ENCODE peak calls at places on chromosomes 16 and 17, in four cellular contexts. H is HepG2, P is K562, S is GM12878. T is an unnamed sample.

GRCh38 chr17:82734987-82735866 is at the start of gene FN3K:
- DNase-seq in P (peak), S (no peak), H (peak), T (no peak)

GRCh38 chr16:71460246-71460645 is 1.8 kb downstream of the ZNF23 start:
- DNase-seq in P (no peak), S (no peak), H (no peak), T (no peak)

GRCh38 chr16:24013733-24014645 is 178.2 kb downstream of the PRKCB start:
- DNase-seq in H (no peak), P (no peak), S (peak), T (no peak)

GRCh38 chr16:56295059-56295673 is 103.9 kb downstream of the GNAO1 start:
- DNase-seq in P (no peak), S (no peak), H (no peak), T (no peak)

GRCh38 chr17:32241521-32242094 is 24.0 kb upstream of the RHBDL3 start:
- DNase-seq in S (no peak), P (no peak), H (no peak), T (no peak)

GRCh38 chr17:63700528-63701441 is 860 bp upstream of the LIMD2 start:
- DNase-seq in H (no peak), P (no peak), S (no peak), T (no peak)

GRCh38 chr17:19265755-19266154 is 28.6 kb downstream of the EPN2 start:
- DNase-seq in S (no peak), H (no peak), P (no peak), T (no peak)

GRCh38 chr16:61150351-61150750 is 885.9 kb downstream of the CDH8 start:
- DNase-seq in P (no peak), H (no peak), S (no peak), T (no peak)

GRCh38 chr17:35795007-35795870 is at the start of gene MMP28:
- DNase-seq in S (no peak), P (peak), H (no peak), T (peak)

GRCh38 chr17:7476474-7476873 is 3.0 kb downstream of the ZBTB4 start:
- DNase-seq in P (no peak), S (no peak), H (no peak), T (no peak)

GRCh38 chr17:7478276-7479138 is 924 bp downstream of the ZBTB4 start:
- DNase-seq in S (no peak), P (peak), H (no peak), T (no peak)

GRCh38 chr17:7476951-7477350 is 2.5 kb downstream of the ZBTB4 start:
- DNase-seq in P (no peak), S (no peak), H (no peak), T (no peak)

GRCh38 chr17:7477392-7478275 is 1.8 kb downstream of the ZBTB4 start:
- DNase-seq in H (peak), P (no peak), S (no peak), T (no peak)

GRCh38 chr17:7475764-7476422 is 3.5 kb downstream of the ZBTB4 start:
- DNase-seq in P (peak), S (no peak), H (no peak), T (no peak)
- TF ChIP-seq FOXK2 in P (no peak), S (no peak), H (no peak), T (no peak)

DNA sequence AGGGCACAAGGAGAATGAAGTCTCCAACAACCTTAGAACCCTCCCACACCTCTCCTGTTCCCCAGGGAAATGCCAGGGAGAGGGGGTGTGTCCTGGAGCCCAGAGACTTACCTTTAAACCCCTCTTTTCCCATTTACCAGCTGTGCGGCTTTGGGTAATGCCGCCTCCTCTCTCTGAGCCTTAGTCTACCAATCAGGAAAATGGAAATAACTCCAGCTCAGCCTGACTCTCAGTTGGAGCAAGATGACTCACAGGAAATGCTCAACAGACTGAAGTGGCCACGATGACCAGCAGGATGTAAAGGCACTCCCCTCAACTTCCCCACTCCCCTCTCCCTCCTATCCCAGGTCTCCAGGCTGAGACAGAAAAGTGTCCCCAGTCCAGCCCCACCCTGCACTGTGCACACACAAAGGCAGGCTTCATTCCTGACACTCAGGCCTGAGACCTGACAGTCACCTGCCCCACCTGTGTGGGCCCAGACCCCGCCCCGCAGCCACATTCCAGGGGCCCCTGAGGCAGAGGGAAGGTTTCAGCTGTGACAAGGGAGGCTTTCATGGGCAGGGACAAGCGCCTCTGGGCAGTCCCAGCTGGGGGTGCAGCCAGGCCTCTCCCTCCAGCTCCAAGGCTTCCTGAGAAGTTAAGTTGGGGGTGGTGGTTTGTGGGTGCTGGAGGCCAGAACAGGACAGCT is 3.0 kb upstream of the KRT15 start:
- DNase-seq in P (peak), S (no peak), H (peak), T (no peak)
- TF ChIP-seq FOXK2 in P (no peak), S (no peak), H (no peak), T (no peak)

DNA sequence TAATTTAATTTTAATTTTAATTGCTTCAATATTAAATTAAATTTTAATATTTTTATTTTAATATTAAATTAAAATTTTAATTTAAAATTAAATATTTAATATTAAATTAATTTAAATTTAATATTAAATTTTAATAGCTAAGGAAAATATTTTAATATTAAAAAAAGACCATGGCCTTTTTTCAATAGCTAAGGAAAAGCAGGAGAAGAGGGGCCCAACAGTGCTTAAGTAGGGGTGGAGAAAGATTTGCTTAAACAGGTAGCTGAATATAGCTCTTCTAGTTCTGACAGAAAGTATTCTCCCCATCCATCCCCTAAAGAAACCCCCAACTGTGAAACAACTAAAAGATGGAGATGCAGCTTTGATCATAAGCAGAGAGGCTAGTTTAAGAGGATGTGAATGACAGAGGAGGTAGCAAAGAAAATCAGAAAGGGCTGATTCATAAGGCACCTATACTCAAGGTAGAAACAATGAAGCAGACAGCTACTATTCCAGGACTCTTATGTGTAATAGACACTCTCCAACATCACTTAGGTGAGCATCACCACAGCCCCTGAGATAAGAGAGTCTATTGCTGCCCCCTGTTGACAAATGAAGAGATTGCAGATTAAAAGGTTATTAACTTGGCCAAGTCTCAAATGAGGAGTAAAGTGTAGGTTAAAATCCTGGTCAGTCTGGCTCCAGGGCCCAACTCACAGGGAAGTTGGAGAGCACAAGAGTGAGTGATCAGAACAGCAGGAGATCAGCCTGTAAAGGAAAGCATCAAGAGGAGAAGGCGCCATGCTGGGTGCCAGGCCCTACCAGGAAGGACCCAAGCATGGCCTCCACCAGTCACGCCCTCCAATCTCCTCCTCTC is 7.8 kb upstream of the RNASEK start:
- DNase-seq in S (peak), H (peak), P (peak), T (peak)
- TF ChIP-seq FOXK2 in S (no peak), H (no peak), P (no peak), T (no peak)

DNA sequence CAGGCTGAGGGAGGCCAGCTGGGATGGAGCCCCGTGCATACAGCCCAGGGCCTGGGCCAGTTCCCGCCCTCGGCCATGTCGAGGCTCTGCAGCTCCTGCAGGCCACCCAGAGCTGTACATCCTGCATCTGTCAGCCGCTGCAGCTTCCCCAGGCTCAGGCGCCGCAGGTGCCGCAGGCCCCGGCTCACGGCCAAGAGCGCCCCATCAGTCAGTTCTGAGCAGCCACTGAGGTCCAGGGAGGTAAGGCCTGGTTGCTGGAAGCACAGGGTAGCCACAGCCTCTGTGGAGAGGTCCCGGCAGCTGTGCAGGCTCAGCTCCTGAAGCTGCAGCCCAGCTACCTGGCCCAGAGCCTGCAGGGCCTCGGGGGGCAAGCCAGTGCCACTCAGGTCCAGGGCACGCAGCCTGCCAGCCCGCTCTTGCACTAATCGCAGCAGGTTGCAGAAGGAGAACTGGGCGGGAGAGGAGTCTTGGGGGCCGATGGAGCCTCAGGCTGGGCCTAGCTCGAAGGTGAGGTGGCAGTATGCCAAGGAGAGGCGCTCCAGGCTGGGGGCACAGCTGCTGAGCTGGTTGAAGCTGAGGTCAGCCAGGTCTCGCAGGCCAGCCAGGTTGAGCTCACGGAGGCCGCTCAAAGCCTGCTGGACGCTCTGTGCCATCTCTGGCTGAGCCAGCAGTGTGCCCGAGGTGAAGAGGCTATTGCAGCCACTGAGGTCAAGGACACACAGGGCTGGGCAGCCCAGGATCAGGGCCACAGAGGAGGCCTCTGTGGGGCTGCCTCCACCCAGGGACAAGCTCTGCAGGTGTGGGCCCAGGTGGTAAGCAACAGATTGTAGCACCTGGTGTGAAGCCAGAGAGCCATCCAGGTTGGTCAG is 11.4 kb downstream of the ELMO3 start:
- DNase-seq in S (no peak), H (peak), P (no peak), T (no peak)
- TF ChIP-seq FOXK2 in S (no peak), H (no peak), P (no peak), T (no peak)

GRCh38 chr17:77318491-77319210 is 177.9 kb downstream of the SEC14L1 start:
- DNase-seq in H (no peak), P (no peak), S (no peak), T (no peak)
- TF ChIP-seq FOXK2 in H (no peak), P (no peak), S (no peak), T (no peak)

GRCh38 chr16:20614201-20615141 is 38.3 kb upstream of the ACSM2B start:
- DNase-seq in S (no peak), H (no peak), P (no peak), T (no peak)
- TF ChIP-seq FOXK2 in S (no peak), H (no peak), P (no peak), T (no peak)

T was measured in HEK293T.